ENCODE peak calls at places on chromosomes 4 and X, in six cellular contexts. One of them, this sample, is unnamed.

GRCh38 chr4:164847016-164847415 is 30.0 kb upstream of the APELA start:
- DNase-seq in NB4: no peak
- DNase-seq in AG04450: no peak
- DNase-seq in CD8-positive, alpha-beta T cell: no peak
- DNase-seq in spleen: no peak
- DNase-seq in MM.1S: no peak
- DNase-seq in this sample: no peak

GRCh38 chr4:92501456-92501855 is 197.7 kb downstream of the GRID2 start:
- DNase-seq in MM.1S: no peak
- DNase-seq in NB4: no peak
- DNase-seq in CD8-positive, alpha-beta T cell: no peak
- DNase-seq in AG04450: no peak
- DNase-seq in spleen: no peak
- DNase-seq in this sample: no peak

GRCh38 chr4:48832571-48832970 is 1.7 kb downstream of the OCIAD1 start:
- DNase-seq in spleen: no peak
- DNase-seq in MM.1S: no peak
- DNase-seq in NB4: no peak
- DNase-seq in CD8-positive, alpha-beta T cell: no peak
- DNase-seq in AG04450: no peak
- DNase-seq in this sample: no peak

GRCh38 chrX:131783555-131784338 is 239.4 kb upstream of the STK26 start:
- DNase-seq in AG04450: no peak
- DNase-seq in spleen: no peak
- DNase-seq in NB4: no peak
- DNase-seq in CD8-positive, alpha-beta T cell: no peak
- DNase-seq in MM.1S: peak; percentile 98
- DNase-seq in this sample: no peak

GRCh38 chrX:110081740-110082139 is 78.8 kb downstream of the TMEM164 start:
- DNase-seq in spleen: no peak
- DNase-seq in CD8-positive, alpha-beta T cell: no peak
- DNase-seq in MM.1S: no peak
- DNase-seq in NB4: no peak
- DNase-seq in AG04450: no peak
- DNase-seq in this sample: no peak

GRCh38 chrX:17878028-17878670 is 17.1 kb upstream of the RAI2 start:
- DNase-seq in CD8-positive, alpha-beta T cell: no peak
- DNase-seq in NB4: no peak
- DNase-seq in MM.1S: no peak
- DNase-seq in AG04450: no peak
- DNase-seq in spleen: no peak
- DNase-seq in this sample: no peak

GRCh38 chr4:119788334-119789266 is 160.0 kb upstream of the PDE5A start:
- DNase-seq in AG04450: no peak
- DNase-seq in spleen: no peak
- DNase-seq in NB4: no peak
- DNase-seq in MM.1S: peak; percentile 65
- DNase-seq in CD8-positive, alpha-beta T cell: no peak
- DNase-seq in this sample: no peak

GRCh38 chr4:124105212-124105611 is 607.3 kb downstream of the ANKRD50 start:
- DNase-seq in AG04450: no peak
- DNase-seq in MM.1S: no peak
- DNase-seq in spleen: no peak
- DNase-seq in NB4: no peak
- DNase-seq in CD8-positive, alpha-beta T cell: no peak
- DNase-seq in this sample: no peak

GRCh38 chr4:186840771-186841301 is 117.2 kb upstream of the FAT1 start:
- DNase-seq in MM.1S: no peak
- DNase-seq in CD8-positive, alpha-beta T cell: no peak
- DNase-seq in NB4: no peak
- DNase-seq in AG04450: no peak
- DNase-seq in spleen: no peak
- DNase-seq in this sample: no peak

GRCh38 chr4:87306056-87306455 is 16.6 kb downstream of the HSD17B13 start:
- DNase-seq in spleen: no peak
- DNase-seq in AG04450: no peak
- DNase-seq in CD8-positive, alpha-beta T cell: no peak
- DNase-seq in NB4: no peak
- DNase-seq in MM.1S: no peak
- DNase-seq in this sample: no peak

GRCh38 chr4:16225681-16225995 is 633 bp downstream of the TAPT1 start:
- DNase-seq in MM.1S: no peak
- DNase-seq in NB4: no peak
- DNase-seq in CD8-positive, alpha-beta T cell: no peak
- DNase-seq in spleen: no peak
- DNase-seq in AG04450: no peak
- DNase-seq in this sample: no peak

GRCh38 chr4:154045086-154045485 is 256.2 kb upstream of the SFRP2 start:
- DNase-seq in NB4: no peak
- DNase-seq in CD8-positive, alpha-beta T cell: no peak
- DNase-seq in spleen: no peak
- DNase-seq in AG04450: no peak
- DNase-seq in MM.1S: no peak
- DNase-seq in this sample: no peak

GRCh38 chr4:147828361-147828760 is 96.5 kb downstream of the ARHGAP10 start:
- DNase-seq in MM.1S: no peak
- DNase-seq in AG04450: no peak
- DNase-seq in CD8-positive, alpha-beta T cell: no peak
- DNase-seq in NB4: no peak
- DNase-seq in spleen: no peak
- DNase-seq in this sample: no peak

GRCh38 chr4:113759696-113760093 is 1.8 kb downstream of the CAMK2D start:
- DNase-seq in CD8-positive, alpha-beta T cell: no peak
- DNase-seq in spleen: no peak
- DNase-seq in NB4: no peak
- DNase-seq in MM.1S: no peak
- DNase-seq in AG04450: no peak
- DNase-seq in this sample: no peak

GRCh38 chrX:46203115-46203514 is 342.1 kb downstream of the ZNF674 start:
- DNase-seq in AG04450: no peak
- DNase-seq in NB4: no peak
- DNase-seq in spleen: no peak
- DNase-seq in CD8-positive, alpha-beta T cell: no peak
- DNase-seq in MM.1S: no peak
- DNase-seq in this sample: no peak

GRCh38 chrX:115892787-115893671 is 277.5 kb upstream of the AGTR2 start:
- DNase-seq in AG04450: no peak
- DNase-seq in MM.1S: peak; percentile 44
- DNase-seq in CD8-positive, alpha-beta T cell: no peak
- DNase-seq in NB4: peak; percentile 52
- DNase-seq in spleen: peak; percentile 82
- DNase-seq in this sample: no peak

GRCh38 chr4:47525154-47525819 is 40.2 kb downstream of the ATP10D start:
- DNase-seq in CD8-positive, alpha-beta T cell: no peak
- DNase-seq in spleen: no peak
- DNase-seq in AG04450: peak; percentile 85
- DNase-seq in MM.1S: no peak
- DNase-seq in NB4: no peak
- DNase-seq in this sample: no peak

GRCh38 chr4:5678977-5679376 is 29.4 kb downstream of the EVC2 start:
- DNase-seq in CD8-positive, alpha-beta T cell: no peak
- DNase-seq in spleen: no peak
- DNase-seq in MM.1S: no peak
- DNase-seq in AG04450: peak; percentile 6
- DNase-seq in NB4: no peak
- DNase-seq in this sample: no peak

GRCh38 chr4:55727746-55728145 is 91.6 kb upstream of the NMU start:
- DNase-seq in MM.1S: no peak
- DNase-seq in CD8-positive, alpha-beta T cell: no peak
- DNase-seq in NB4: no peak
- DNase-seq in AG04450: no peak
- DNase-seq in spleen: no peak
- DNase-seq in this sample: no peak

GRCh38 chrX:111869639-111870034 is 6.3 kb upstream of the TRPC5OS start:
- DNase-seq in NB4: peak; percentile 40
- DNase-seq in AG04450: peak; percentile 8
- DNase-seq in CD8-positive, alpha-beta T cell: no peak
- DNase-seq in spleen: no peak
- DNase-seq in MM.1S: peak; percentile 54
- DNase-seq in this sample: no peak

GRCh38 chrX:141467442-141467841 is 117.1 kb downstream of the SPANXA1 start:
- DNase-seq in spleen: no peak
- DNase-seq in NB4: no peak
- DNase-seq in AG04450: no peak
- DNase-seq in CD8-positive, alpha-beta T cell: no peak
- DNase-seq in MM.1S: no peak
- DNase-seq in this sample: no peak
- TF ChIP-seq CTCF in spleen: no peak
- TF ChIP-seq CTCF in NB4: no peak
- TF ChIP-seq CTCF in AG04450: peak; percentile 20
- TF ChIP-seq CTCF in CD8-positive, alpha-beta T cell: no peak
- TF ChIP-seq CTCF in MM.1S: no peak
- TF ChIP-seq CTCF in this sample: no peak

DNA sequence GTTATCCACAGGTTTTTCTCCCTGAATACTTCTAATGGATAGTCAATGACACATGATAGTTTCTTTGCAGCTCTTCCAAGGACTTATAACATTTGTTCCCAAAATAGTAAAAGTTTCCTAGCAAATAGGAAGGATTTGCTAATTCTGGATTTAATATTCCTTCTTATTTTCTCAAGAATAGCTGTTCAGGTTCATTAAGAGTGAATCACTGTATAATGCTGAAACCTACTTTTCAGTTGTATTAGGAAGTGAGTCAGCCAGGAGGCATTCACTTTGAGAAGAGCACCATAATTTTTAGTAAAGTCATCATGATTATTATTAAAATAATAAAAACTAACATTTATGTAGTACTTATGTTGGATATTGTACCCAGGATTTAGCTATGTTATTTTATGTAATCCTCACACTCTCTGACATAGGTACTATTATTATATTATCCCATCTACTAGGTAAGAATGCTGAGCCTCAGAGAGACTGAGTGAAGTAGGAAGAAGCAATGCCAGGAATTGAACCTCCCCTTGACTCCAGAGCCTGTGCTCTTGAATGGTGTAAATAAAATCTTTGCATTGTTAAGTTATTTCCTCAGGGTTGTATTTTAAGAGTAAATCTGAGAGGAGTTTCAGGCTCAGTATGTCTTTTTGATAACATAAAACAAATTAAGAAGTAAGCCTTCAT is 114.8 kb downstream of the REELD1 start:
- DNase-seq in MM.1S: no peak
- DNase-seq in NB4: no peak
- DNase-seq in AG04450: peak; percentile 38
- DNase-seq in CD8-positive, alpha-beta T cell: no peak
- DNase-seq in spleen: no peak
- DNase-seq in this sample: no peak
- TF ChIP-seq CTCF in MM.1S: no peak
- TF ChIP-seq CTCF in NB4: no peak
- TF ChIP-seq CTCF in AG04450: no peak
- TF ChIP-seq CTCF in CD8-positive, alpha-beta T cell: no peak
- TF ChIP-seq CTCF in spleen: no peak
- TF ChIP-seq CTCF in this sample: no peak

DNA sequence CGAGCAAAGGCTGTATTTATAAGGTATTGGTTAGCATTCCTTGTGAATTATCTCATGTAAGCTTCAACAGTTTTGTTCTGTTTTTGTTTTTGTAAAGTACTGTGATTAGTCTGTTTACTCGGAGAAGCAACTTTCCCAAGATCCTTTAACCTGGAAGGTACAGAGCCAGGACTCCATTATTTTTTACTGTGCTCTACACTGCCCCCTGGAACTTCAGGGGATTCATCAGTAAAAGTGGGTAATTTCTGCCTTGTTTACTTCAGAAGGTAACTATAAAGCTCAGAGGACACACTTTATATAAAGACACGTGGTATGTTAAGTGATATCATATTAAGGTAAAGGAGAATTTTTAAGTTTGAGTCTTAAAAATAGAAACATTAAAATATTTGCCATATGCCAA is 124.9 kb downstream of the IQCM start:
- DNase-seq in CD8-positive, alpha-beta T cell: no peak
- DNase-seq in AG04450: no peak
- DNase-seq in NB4: no peak
- DNase-seq in spleen: no peak
- DNase-seq in MM.1S: no peak
- DNase-seq in this sample: no peak
- TF ChIP-seq CTCF in CD8-positive, alpha-beta T cell: no peak
- TF ChIP-seq CTCF in AG04450: peak; percentile 12
- TF ChIP-seq CTCF in NB4: peak; percentile 12
- TF ChIP-seq CTCF in spleen: no peak
- TF ChIP-seq CTCF in MM.1S: peak; percentile 13
- TF ChIP-seq CTCF in this sample: no peak

GRCh38 chrX:153884136-153885076 is 1.6 kb downstream of the L1CAM start:
- DNase-seq in AG04450: no peak
- DNase-seq in NB4: no peak
- DNase-seq in spleen: no peak
- DNase-seq in CD8-positive, alpha-beta T cell: no peak
- DNase-seq in MM.1S: no peak
- DNase-seq in this sample: no peak
- TF ChIP-seq CTCF in AG04450: no peak
- TF ChIP-seq CTCF in NB4: no peak
- TF ChIP-seq CTCF in spleen: no peak
- TF ChIP-seq CTCF in CD8-positive, alpha-beta T cell: no peak
- TF ChIP-seq CTCF in MM.1S: no peak
- TF ChIP-seq CTCF in this sample: no peak

GRCh38 chrX:15468036-15468435 is 25.1 kb downstream of the PIR start:
- DNase-seq in AG04450: peak; percentile 20
- DNase-seq in NB4: peak; percentile 46
- DNase-seq in MM.1S: no peak
- DNase-seq in CD8-positive, alpha-beta T cell: no peak
- DNase-seq in spleen: no peak
- DNase-seq in this sample: no peak
- TF ChIP-seq CTCF in AG04450: peak; percentile 52
- TF ChIP-seq CTCF in NB4: peak; percentile 22
- TF ChIP-seq CTCF in MM.1S: peak; percentile 10
- TF ChIP-seq CTCF in CD8-positive, alpha-beta T cell: no peak
- TF ChIP-seq CTCF in spleen: no peak
- TF ChIP-seq CTCF in this sample: no peak

DNA sequence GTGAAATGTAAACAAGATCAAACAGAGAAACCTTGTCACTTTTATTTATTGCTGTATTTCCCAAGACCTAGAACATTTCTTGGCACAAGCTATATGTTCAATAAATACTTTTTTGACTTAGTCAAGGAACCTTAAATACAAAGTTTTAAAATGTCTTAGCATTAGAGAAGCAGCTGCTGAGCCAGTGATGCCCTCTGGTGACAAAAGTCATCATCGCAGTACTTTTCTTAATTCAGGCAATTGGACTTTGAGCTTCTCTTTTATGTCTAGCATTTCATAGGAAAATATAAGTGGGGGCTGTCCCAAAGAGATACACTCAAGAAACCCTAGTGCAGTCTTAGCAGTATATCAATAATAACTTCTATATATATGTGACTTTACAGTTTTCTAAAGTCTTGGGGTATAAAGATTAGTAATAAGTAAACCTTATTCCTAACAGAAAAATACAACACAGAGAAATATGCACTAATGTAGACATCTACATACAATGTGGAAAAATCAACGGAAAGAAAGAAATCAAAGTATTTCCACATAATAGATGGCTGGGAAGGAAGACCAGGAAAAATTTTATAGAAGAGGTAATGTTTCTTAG is 118.4 kb downstream of the DTHD1 start:
- DNase-seq in CD8-positive, alpha-beta T cell: peak; percentile 22
- DNase-seq in MM.1S: peak; percentile 47
- DNase-seq in NB4: peak; percentile 54
- DNase-seq in spleen: no peak
- DNase-seq in AG04450: no peak
- DNase-seq in this sample: no peak
- TF ChIP-seq CTCF in CD8-positive, alpha-beta T cell: peak; percentile 77
- TF ChIP-seq CTCF in MM.1S: peak; percentile 76
- TF ChIP-seq CTCF in NB4: peak; percentile 79
- TF ChIP-seq CTCF in spleen: peak; percentile 71
- TF ChIP-seq CTCF in AG04450: no peak
- TF ChIP-seq CTCF in this sample: peak; percentile 87